ENCODE peak calls at places on chromosomes 3 and 15, in five cellular contexts. One of them, this sample, is unnamed.

GRCh38 chr3:148459931-148460513 is 237.7 kb upstream of the AGTR1 start:
- DNase-seq in neuronal stem cell: no peak
- DNase-seq in AG08395: peak
- DNase-seq in NCI-H1694: no peak
- DNase-seq in Right ventricle myocardium inferior: no peak
- DNase-seq in this sample: peak

GRCh38 chr3:160169139-160169830 is 55.9 kb upstream of the C3orf80 start:
- DNase-seq in neuronal stem cell: no peak
- DNase-seq in AG08395: peak
- DNase-seq in NCI-H1694: no peak
- DNase-seq in Right ventricle myocardium inferior: no peak
- DNase-seq in this sample: peak

GRCh38 chr3:79871656-79872055 is 103.9 kb upstream of the ROBO1 start:
- DNase-seq in neuronal stem cell: no peak
- DNase-seq in AG08395: no peak
- DNase-seq in NCI-H1694: no peak
- DNase-seq in Right ventricle myocardium inferior: no peak
- DNase-seq in this sample: no peak

GRCh38 chr15:72202801-72203506 is 5.4 kb upstream of the GRAMD2A start:
- DNase-seq in neuronal stem cell: no peak
- DNase-seq in AG08395: no peak
- DNase-seq in NCI-H1694: peak
- DNase-seq in Right ventricle myocardium inferior: no peak
- DNase-seq in this sample: no peak

GRCh38 chr3:43155464-43156121 is 49.7 kb upstream of the POMGNT2 start:
- DNase-seq in neuronal stem cell: peak
- DNase-seq in AG08395: peak
- DNase-seq in NCI-H1694: no peak
- DNase-seq in Right ventricle myocardium inferior: peak
- DNase-seq in this sample: peak

GRCh38 chr15:50909044-50909342 is 510 bp downstream of the AP4E1 start:
- DNase-seq in neuronal stem cell: no peak
- DNase-seq in AG08395: no peak
- DNase-seq in NCI-H1694: no peak
- DNase-seq in Right ventricle myocardium inferior: no peak
- DNase-seq in this sample: no peak

GRCh38 chr15:40744810-40745152 is 10.3 kb downstream of the RMDN3 start:
- DNase-seq in neuronal stem cell: no peak
- DNase-seq in AG08395: no peak
- DNase-seq in NCI-H1694: no peak
- DNase-seq in Right ventricle myocardium inferior: no peak
- DNase-seq in this sample: no peak

GRCh38 chr15:29677871-29678431 is 144.3 kb downstream of the TJP1 start:
- DNase-seq in neuronal stem cell: no peak
- DNase-seq in AG08395: no peak
- DNase-seq in NCI-H1694: no peak
- DNase-seq in Right ventricle myocardium inferior: no peak
- DNase-seq in this sample: no peak

GRCh38 chr3:55202320-55202719 is 274.5 kb upstream of the LRTM1 start:
- DNase-seq in neuronal stem cell: no peak
- DNase-seq in AG08395: peak
- DNase-seq in NCI-H1694: no peak
- DNase-seq in Right ventricle myocardium inferior: no peak
- DNase-seq in this sample: peak